ENCODE peak calls at places on chromosomes 12 and 14, in eight cellular contexts. W, O, Y, D, X, Z, A and B are unnamed samples. For H3K27me3 and H3K4me1, the result is how much of the 10 kb centered on the place peaks cover.

GRCh38 chr12:88206636-88207035 is 64.5 kb downstream of the TMTC3 start:
- DNase-seq in W (no peak), O (no peak), Y (no peak), D (no peak), X (no peak), Z (no peak), A (no peak), B (no peak)

GRCh38 chr12:47938093-47938492 is 25.3 kb upstream of the TMEM106C start:
- DNase-seq in W (peak), O (no peak), Y (no peak), D (no peak), X (no peak), Z (no peak), A (no peak), B (no peak)

GRCh38 chr14:50971122-50971781 is 27.0 kb upstream of the PYGL start:
- DNase-seq in W (no peak), O (no peak), Y (no peak), D (no peak), X (no peak), Z (no peak), A (no peak), B (no peak)

GRCh38 chr14:20427231-20428009 is 8.5 kb downstream of the KLHL33 start:
- DNase-seq in W (peak), O (peak), Y (no peak), D (no peak), X (no peak), Z (no peak), A (no peak), B (no peak)

GRCh38 chr12:22626429-22626828 is 1.5 kb downstream of the ETNK1 start:
- DNase-seq in W (peak), O (peak), Y (no peak), D (no peak), X (no peak), Z (no peak), A (no peak), B (no peak)

GRCh38 chr12:27615331-27615891 is 80.8 kb upstream of the REP15 start:
- DNase-seq in W (peak), O (peak), Y (no peak), D (no peak), X (no peak), Z (no peak), A (no peak), B (no peak)

GRCh38 chr12:117158911-117159310 is 31.4 kb downstream of the FBXO21 start:
- DNase-seq in W (peak), O (no peak), Y (no peak), D (no peak), X (no peak), Z (no peak), A (no peak), B (no peak)

GRCh38 chr12:52126605-52127578 is 47.4 kb downstream of the SMIM41 start:
- DNase-seq in W (peak), O (no peak), Y (no peak), D (no peak), X (no peak), Z (no peak), A (peak), B (no peak)

GRCh38 chr12:49357099-49357678 is 10.1 kb upstream of the SPATS2 start:
- DNase-seq in W (peak), O (no peak), Y (no peak), D (no peak), X (no peak), Z (no peak), A (no peak), B (no peak)

GRCh38 chr12:100706029-100706428 is 88.5 kb upstream of the ANO4 start:
- DNase-seq in W (peak), O (no peak), Y (no peak), D (no peak), X (no peak), Z (no peak), A (no peak), B (no peak)

GRCh38 chr14:36344211-36344610 is 23.8 kb upstream of the MBIP start:
- DNase-seq in W (no peak), O (peak), Y (no peak), D (no peak), X (no peak), Z (no peak), A (no peak), B (no peak)

GRCh38 chr12:60494249-60494648 is 898.4 kb downstream of the SLC16A7 start:
- DNase-seq in W (peak), O (peak), Y (no peak), D (no peak), X (no peak), Z (no peak), A (no peak), B (no peak)

GRCh38 chr12:58504539-58504938 is 415.8 kb downstream of the LRIG3 start:
- DNase-seq in W (peak), O (no peak), Y (no peak), D (no peak), X (no peak), Z (no peak), A (no peak), B (no peak)

GRCh38 chr14:101774814-101775213 is 13.3 kb downstream of the PPP2R5C start:
- DNase-seq in W (no peak), O (no peak), Y (no peak), D (no peak), X (no peak), Z (no peak), A (no peak), B (no peak)

GRCh38 chr12:25496098-25496587 is 56.9 kb downstream of the LMNTD1 start:
- DNase-seq in W (no peak), O (no peak), Y (no peak), D (no peak), X (no peak), Z (no peak), A (no peak), B (no peak)

GRCh38 chr14:67569651-67570290 is 30.3 kb downstream of the PIGH start:
- DNase-seq in W (no peak), O (no peak), Y (no peak), D (no peak), X (no peak), Z (no peak), A (no peak), B (no peak)

GRCh38 chr12:27999970-28000369 is 27.4 kb upstream of the PTHLH start:
- DNase-seq in W (no peak), O (no peak), Y (no peak), D (no peak), X (no peak), Z (no peak), A (no peak), B (no peak)

GRCh38 chr12:89783321-89784060 is 74.9 kb upstream of the ATP2B1 start:
- DNase-seq in W (peak), O (no peak), Y (no peak), D (no peak), X (no peak), Z (no peak), A (no peak), B (no peak)

GRCh38 chr14:66000771-66001170 is 485.4 kb upstream of the CCDC196 start:
- DNase-seq in W (peak), O (no peak), Y (no peak), D (no peak), X (no peak), Z (no peak), A (no peak), B (no peak)

GRCh38 chr14:24876009-24876690 is 173.8 kb downstream of the STXBP6 start:
- DNase-seq in W (no peak), O (no peak), Y (no peak), D (no peak), X (no peak), Z (no peak), A (no peak), B (no peak)

GRCh38 chr12:12734054-12734453 is 16.9 kb downstream of the CDKN1B start:
- DNase-seq in W (no peak), O (no peak), Y (no peak), D (no peak), X (no peak), Z (no peak), A (no peak), B (no peak)

GRCh38 chr14:69268763-69269162 is 8.8 kb downstream of the GALNT16 start:
- DNase-seq in W (peak), O (no peak), Y (no peak), D (no peak), X (no peak), Z (no peak), A (no peak), B (no peak)

GRCh38 chr12:3622732-3623690 is 129.9 kb downstream of the CRACR2A start:
- DNase-seq in W (no peak), O (no peak), Y (no peak), D (no peak), X (no peak), Z (no peak), A (no peak), B (no peak)

GRCh38 chr12:25423355-25423754 is 129.7 kb downstream of the LMNTD1 start:
- DNase-seq in W (no peak), O (no peak), Y (no peak), D (no peak), X (peak), Z (no peak), A (no peak), B (no peak)

GRCh38 chr12:51971679-51972423 is 20.4 kb downstream of the ACVR1B start:
- DNase-seq in W (no peak), O (no peak), Y (no peak), D (no peak), X (no peak), Z (no peak), A (no peak), B (no peak)

GRCh38 chr12:98295681-98296080 is 219.7 kb upstream of the TMPO start:
- DNase-seq in W (no peak), O (no peak), Y (no peak), D (no peak), X (no peak), Z (no peak), A (no peak), B (no peak)

GRCh38 chr12:68745376-68745903 is 536 bp upstream of the SLC35E3 start:
- DNase-seq in W (no peak), O (no peak), Y (no peak), D (no peak), X (no peak), Z (no peak), A (no peak), B (no peak)

GRCh38 chr14:96120941-96121340 is 81.8 kb downstream of the C14orf132 start:
- DNase-seq in W (no peak), O (no peak), Y (no peak), D (no peak), X (no peak), Z (no peak), A (no peak), B (no peak)

GRCh38 chr14:80536456-80536855 is 325.2 kb upstream of the DIO2 start:
- DNase-seq in W (peak), O (no peak), Y (no peak), D (no peak), X (no peak), Z (no peak), A (no peak), B (no peak)
- H3K27ac ChIP-seq in W (no peak), O (no peak), Y (no peak), D (no peak), X (no peak), Z (no peak), A (no peak), B (no peak)

DNA sequence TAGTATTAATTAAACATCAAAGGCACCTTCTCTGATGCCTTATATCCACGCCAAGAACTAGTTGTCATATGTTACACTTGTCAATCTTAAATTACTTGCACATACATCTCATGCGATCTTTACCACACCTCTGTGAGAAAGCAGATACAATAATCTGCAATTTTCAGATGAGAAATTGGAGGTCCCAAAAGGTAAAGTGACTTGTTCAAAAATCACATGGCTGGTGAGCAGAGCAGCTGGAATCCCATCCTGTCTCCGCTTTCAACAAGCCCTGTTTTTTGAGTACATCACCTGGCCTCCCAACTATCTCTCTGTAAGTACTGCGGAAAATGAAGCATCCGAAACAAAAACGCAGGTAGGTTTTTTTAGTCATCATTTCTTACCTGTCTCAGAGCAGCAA is 203.4 kb upstream of the FOXN3 start:
- DNase-seq in W (no peak), O (no peak), Y (no peak), D (no peak), X (no peak), Z (no peak), A (no peak), B (no peak)
- H3K27me3 ChIP-seq in W (under half), O (under half), Y (under half), D (under half), X (under half), Z (under half), A (under half), B (under half)

GRCh38 chr12:53231859-53232640 is at the start of gene RARG:
- DNase-seq in W (peak), O (peak), Y (peak), D (peak), X (peak), Z (no peak), A (peak), B (peak)
- H3K4me1 ChIP-seq in W (under half), O (under half), Y (under half), D (under half), X (under half), Z (under half), A (under half), B (half or more)

GRCh38 chr14:85483037-85483436 is 46.9 kb upstream of the FLRT2 start:
- DNase-seq in W (no peak), O (no peak), Y (no peak), D (no peak), X (no peak), Z (no peak), A (no peak), B (no peak)

GRCh38 chr14:85483652-85484051 is 46.3 kb upstream of the FLRT2 start:
- DNase-seq in W (no peak), O (no peak), Y (no peak), D (no peak), X (no peak), Z (no peak), A (no peak), B (no peak)

GRCh38 chr14:85481471-85481870 is 48.5 kb upstream of the FLRT2 start:
- DNase-seq in W (no peak), O (no peak), Y (no peak), D (no peak), X (no peak), Z (no peak), A (no peak), B (no peak)

GRCh38 chr14:85482549-85482948 is 47.4 kb upstream of the FLRT2 start:
- DNase-seq in W (no peak), O (no peak), Y (no peak), D (no peak), X (no peak), Z (no peak), A (no peak), B (no peak)

GRCh38 chr14:85487215-85487614 is 42.7 kb upstream of the FLRT2 start:
- DNase-seq in W (no peak), O (no peak), Y (no peak), D (peak), X (no peak), Z (no peak), A (no peak), B (no peak)
- H3K27ac ChIP-seq in W (no peak), O (no peak), Y (no peak), D (no peak), X (no peak), Z (no peak), A (no peak), B (no peak)